ENCODE peak calls at places on chromosome X, in five cellular contexts. Q, S, F, G and Y are unnamed samples.

GRCh38 chrX:140744085-140744484 is 34.5 kb downstream of the LINC00632 start:
- DNase-seq in G (no peak), Q (no peak), F (no peak), S (no peak), Y (no peak)

GRCh38 chrX:134026732-134027311 is 41.4 kb upstream of the GPC3 start:
- DNase-seq in Q (peak), S (peak), F (no peak), G (no peak), Y (peak)

GRCh38 chrX:81337805-81338204 is 135.9 kb downstream of the SH3BGRL start:
- DNase-seq in Q (no peak), G (no peak), F (no peak), S (no peak), Y (no peak)

GRCh38 chrX:40418413-40419195 is 162.2 kb upstream of the ATP6AP2 start:
- DNase-seq in F (no peak), G (no peak), S (peak), Q (no peak), Y (no peak)

GRCh38 chrX:118239471-118239870 is 106.4 kb upstream of the WDR44 start:
- DNase-seq in S (no peak), Q (no peak), G (no peak), F (no peak), Y (no peak)

GRCh38 chrX:98795636-98796035 is 1614.4 kb downstream of the PCDH19 start:
- DNase-seq in F (no peak), S (peak), Q (no peak), G (no peak), Y (no peak)

GRCh38 chrX:39508300-39508692 is 589.5 kb downstream of the BCOR start:
- DNase-seq in S (no peak), Q (no peak), F (no peak), G (no peak), Y (no peak)

GRCh38 chrX:134737061-134737460 is 78.8 kb upstream of the PLAC1 start:
- DNase-seq in S (no peak), Q (no peak), G (no peak), F (no peak), Y (no peak)

GRCh38 chrX:119272882-119273806 is 37.1 kb downstream of the PGRMC1 start:
- DNase-seq in Q (peak), G (peak), S (peak), F (no peak), Y (peak)

GRCh38 chrX:20265221-20265725 is 1.4 kb downstream of the RPS6KA3 start:
- DNase-seq in S (peak), Q (peak), F (no peak), G (peak), Y (peak)

GRCh38 chrX:47321978-47322377 is 48.4 kb upstream of the ZNF157 start:
- DNase-seq in G (no peak), Q (no peak), F (no peak), S (no peak), Y (peak)

GRCh38 chrX:153525451-153525850 is 8.0 kb downstream of the ATP2B3 start:
- DNase-seq in G (no peak), Q (no peak), S (no peak), F (no peak), Y (no peak)

GRCh38 chrX:49287665-49288064 is 15.8 kb upstream of the GAGE10 start:
- DNase-seq in Q (no peak), S (no peak), G (no peak), F (no peak), Y (no peak)

GRCh38 chrX:54413753-54414152 is 26.5 kb upstream of the TSR2 start:
- DNase-seq in S (no peak), F (no peak), Q (no peak), G (no peak), Y (no peak)

GRCh38 chrX:57156397-57157049 is 19.3 kb upstream of the SPIN2A start:
- DNase-seq in Q (peak), F (no peak), G (no peak), S (no peak), Y (peak)

GRCh38 chrX:65668362-65669310 is 1.2 kb downstream of the MSN start:
- DNase-seq in F (no peak), Q (peak), G (peak), S (peak), Y (peak)

GRCh38 chrX:39385022-39385421 is 583.8 kb downstream of the MID1IP1 start:
- DNase-seq in G (no peak), S (no peak), Q (no peak), F (no peak), Y (no peak)

GRCh38 chrX:153646620-153647373 is at the start of gene DUSP9:
- DNase-seq in F (no peak), S (peak), Q (peak), G (no peak), Y (peak)

GRCh38 chrX:25941559-25942250 is 196.4 kb upstream of the MAGEB18 start:
- DNase-seq in Q (no peak), F (no peak), S (no peak), G (no peak), Y (no peak)

GRCh38 chrX:41692162-41692749 is 3.5 kb downstream of the GPR34 start:
- DNase-seq in S (no peak), F (no peak), G (no peak), Q (no peak), Y (no peak)

GRCh38 chrX:152824841-152825374 is 5.6 kb downstream of the CETN2 start:
- DNase-seq in F (no peak), S (no peak), Q (no peak), G (no peak), Y (no peak)

GRCh38 chrX:114071412-114071811 is 512.5 kb upstream of the HTR2C start:
- DNase-seq in F (no peak), G (no peak), S (no peak), Q (no peak), Y (no peak)

GRCh38 chrX:9654928-9655327 is 110.7 kb downstream of the GPR143 start:
- DNase-seq in G (no peak), Q (no peak), S (no peak), F (no peak), Y (no peak)

GRCh38 chrX:65587616-65588526 is 53.3 kb upstream of the LAS1L start:
- DNase-seq in G (no peak), F (no peak), S (peak), Q (no peak), Y (no peak)

GRCh38 chrX:9687899-9688298 is 77.7 kb downstream of the GPR143 start:
- DNase-seq in G (no peak), S (no peak), F (no peak), Q (no peak), Y (no peak)

GRCh38 chrX:6029014-6029413 is 199.7 kb downstream of the NLGN4X start:
- DNase-seq in Q (no peak), F (no peak), S (no peak), G (no peak), Y (no peak)

GRCh38 chrX:15301924-15302323 is 13.5 kb downstream of the ASB11 start:
- DNase-seq in G (no peak), F (no peak), Q (no peak), S (no peak), Y (no peak)

GRCh38 chrX:10971176-10971575 is 140.0 kb upstream of the HCCS start:
- DNase-seq in S (no peak), Q (no peak), G (no peak), F (no peak), Y (no peak)

GRCh38 chrX:69365349-69365748 is 138.8 kb upstream of the NALF2 start:
- DNase-seq in F (no peak), Q (no peak), S (no peak), G (no peak), Y (no peak)

GRCh38 chrX:134880866-134881265 is 109.9 kb upstream of the SMIM10 start:
- DNase-seq in F (no peak), G (no peak), Q (no peak), S (no peak), Y (no peak)

GRCh38 chrX:105483011-105483410 is 262.5 kb upstream of the TEX13A start:
- DNase-seq in F (no peak), G (no peak), S (peak), Q (no peak), Y (no peak)

GRCh38 chrX:47482065-47482511 is 934 bp downstream of the ZNF41 start:
- DNase-seq in S (no peak), Q (no peak), G (no peak), F (no peak), Y (no peak)